ENCODE peak calls at places on chromosomes 13 and 19, in four cellular contexts. Z, H, X and C are unnamed samples.

GRCh38 chr19:48569814-48570213 is 17.8 kb downstream of the SULT2B1 start:
- DNase-seq in Z (no peak), H (peak; percentile 75), X (no peak), C (no peak)

GRCh38 chr19:32351807-32352630 is 6.6 kb downstream of the ZNF507 start:
- DNase-seq in Z (no peak), H (no peak), X (no peak), C (no peak)

GRCh38 chr19:35153701-35154534 is 617 bp upstream of the FXYD5 start:
- DNase-seq in Z (no peak), H (peak; percentile 77), X (peak; percentile 71), C (peak; percentile 88)

GRCh38 chr19:1154731-1155351 is 19.2 kb downstream of the SBNO2 start:
- DNase-seq in Z (no peak), H (no peak), X (no peak), C (no peak)

GRCh38 chr19:20422216-20422615 is 143.4 kb downstream of the ZNF737 start:
- DNase-seq in Z (no peak), H (no peak), X (no peak), C (no peak)

GRCh38 chr13:83546476-83546875 is 335.8 kb downstream of the SLITRK1 start:
- DNase-seq in Z (no peak), H (no peak), X (no peak), C (no peak)

GRCh38 chr19:21127001-21127400 is 14.8 kb upstream of the ZNF431 start:
- DNase-seq in Z (no peak), H (no peak), X (no peak), C (no peak)

GRCh38 chr13:89959074-89959473 is 1388.4 kb upstream of the MIR17HG start:
- DNase-seq in Z (no peak), H (no peak), X (no peak), C (no peak)

GRCh38 chr13:41915096-41915495 is 45.8 kb downstream of the VWA8 start:
- DNase-seq in Z (no peak), H (no peak), X (no peak), C (no peak)

GRCh38 chr13:75223981-75224742 is 257.8 kb downstream of the TBC1D4 start:
- DNase-seq in Z (no peak), H (no peak), X (no peak), C (no peak)

GRCh38 chr13:44050450-44051063 is 170.9 kb downstream of the LACC1 start:
- DNase-seq in Z (no peak), H (no peak), X (no peak), C (no peak)

GRCh38 chr13:113497217-113497616 is 6.7 kb upstream of the DCUN1D2 start:
- DNase-seq in Z (no peak), H (no peak), X (no peak), C (no peak)

GRCh38 chr19:52691215-52691610 is 43.6 kb downstream of the ZNF611 start:
- DNase-seq in Z (no peak), H (no peak), X (no peak), C (peak; percentile 52)

GRCh38 chr13:75333103-75333502 is 148.9 kb downstream of the TBC1D4 start:
- DNase-seq in Z (no peak), H (no peak), X (no peak), C (no peak)

GRCh38 chr19:6272411-6272791 is 7.4 kb downstream of the MLLT1 start:
- DNase-seq in Z (no peak), H (no peak), X (no peak), C (no peak)

GRCh38 chr13:113407103-113407530 is 43.2 kb upstream of the GRTP1 start:
- DNase-seq in Z (no peak), H (peak; percentile 38), X (peak; percentile 22), C (peak; percentile 33)

GRCh38 chr13:95180513-95181245 is 120.6 kb downstream of the ABCC4 start:
- DNase-seq in Z (no peak), H (no peak), X (no peak), C (no peak)

GRCh38 chr13:28723806-28724205 is 5.0 kb upstream of the SLC46A3 start:
- DNase-seq in Z (no peak), H (no peak), X (no peak), C (no peak)

GRCh38 chr13:25882732-25883357 is 169.0 kb downstream of the SHISA2 start:
- DNase-seq in Z (no peak), H (no peak), X (no peak), C (peak; percentile 59)

GRCh38 chr19:4516939-4517300 is 1.4 kb downstream of the PLIN4 start:
- DNase-seq in Z (no peak), H (no peak), X (no peak), C (no peak)

GRCh38 chr19:9836021-9836420 is 903 bp downstream of the PIN1 start:
- DNase-seq in Z (no peak), H (no peak), X (no peak), C (no peak)

GRCh38 chr19:54335979-54336892 is 2.7 kb downstream of the LILRA4 start:
- DNase-seq in Z (no peak), H (no peak), X (no peak), C (no peak)

GRCh38 chr19:32599736-32600157 is 18.8 kb downstream of the PDCD5 start:
- DNase-seq in Z (no peak), H (no peak), X (no peak), C (peak; percentile 55)

GRCh38 chr13:29369060-29369743 is 226.3 kb downstream of the SLC7A1 start:
- DNase-seq in Z (no peak), H (no peak), X (no peak), C (peak; percentile 69)

GRCh38 chr19:55443045-55443823 is at the start of gene SHISA7:
- DNase-seq in Z (no peak), H (no peak), X (no peak), C (no peak)

GRCh38 chr13:45048890-45049407 is 59.6 kb downstream of the GPALPP1 start:
- DNase-seq in Z (no peak), H (no peak), X (no peak), C (peak; percentile 66)